ENCODE peak calls at places on chromosomes 13 and 19, in four cellular contexts. L, H, E and C are unnamed samples.
A peak's percentile ranks its signal among the peaks of the same experiment; 100 is the strongest.

GRCh38 chr13:99977334-99977911 is 4.2 kb upstream of the ZIC2 start:
- DNase-seq in L (no peak), H (no peak), E (no peak), C (no peak)

GRCh38 chr13:113050856-113051431 is 54.6 kb upstream of the F7 start:
- DNase-seq in H (no peak), E (no peak), L (no peak), C (no peak)

GRCh38 chr13:113982296-113982661 is 8.4 kb upstream of the C13orf46 start:
- DNase-seq in H (peak; percentile 9), E (no peak), L (no peak), C (no peak)

GRCh38 chr13:82688400-82688999 is 1193.8 kb downstream of the SLITRK1 start:
- DNase-seq in E (no peak), H (no peak), L (peak; percentile 2), C (no peak)

GRCh38 chr19:39411832-39412099 is 703 bp upstream of the PLEKHG2 start:
- DNase-seq in E (peak; percentile 81), H (peak; percentile 96), L (peak; percentile 91), C (no peak)

GRCh38 chr13:111899714-111900389 is 167.1 kb upstream of the SOX1 start:
- DNase-seq in H (no peak), E (no peak), L (no peak), C (no peak)

GRCh38 chr13:110645750-110646149 is 30.4 kb downstream of the NAXD start:
- DNase-seq in L (no peak), H (no peak), E (no peak), C (no peak)

GRCh38 chr19:50906217-50906616 is 5.0 kb downstream of the KLK4 start:
- DNase-seq in H (no peak), L (no peak), E (no peak), C (no peak)

GRCh38 chr19:12937243-12938053 is 961 bp upstream of the CALR start:
- DNase-seq in H (no peak), L (peak; percentile 41), E (no peak), C (no peak)

GRCh38 chr13:27481766-27482165 is 31.4 kb upstream of the MTIF3 start:
- DNase-seq in H (peak; percentile 15), L (peak; percentile 20), E (no peak), C (no peak)

GRCh38 chr13:27504541-27504940 is 54.2 kb upstream of the MTIF3 start:
- DNase-seq in H (no peak), E (no peak), L (no peak), C (no peak)

GRCh38 chr19:709965-710714 is 1.4 kb downstream of the PALM start:
- DNase-seq in E (no peak), H (no peak), L (no peak), C (no peak)

GRCh38 chr19:18881491-18881890 is 14.5 kb downstream of the CERS1 start:
- DNase-seq in H (no peak), E (no peak), L (no peak), C (no peak)

GRCh38 chr13:30559274-30559673 is 58.4 kb upstream of the USPL1 start:
- DNase-seq in H (no peak), E (no peak), L (no peak), C (no peak)

GRCh38 chr19:5337886-5338595 is 2.6 kb downstream of the PTPRS start:
- DNase-seq in H (no peak), E (no peak), L (no peak), C (no peak)

GRCh38 chr19:17328517-17329060 is 6.1 kb downstream of the ANO8 start:
- DNase-seq in L (no peak), H (no peak), E (no peak), C (no peak)